ENCODE peak calls at places on chromosome 17, in five cellular contexts. U is K562, E is A549, W is HepG2, P is H1. G is an unnamed sample.

GRCh38 chr17:12618557-12618956 is 47.1 kb upstream of the MYOCD start:
- DNase-seq in W (no peak), E (no peak), U (no peak), P (no peak), G (no peak)

GRCh38 chr17:82528484-82529265 is 9.1 kb downstream of the FOXK2 start:
- DNase-seq in P (no peak), W (no peak), E (peak; percentile 85), U (no peak), G (peak; percentile 73)

GRCh38 chr17:21303441-21304065 is 19.0 kb downstream of the MAP2K3 start:
- DNase-seq in W (no peak), U (no peak), E (no peak), P (no peak), G (peak; percentile 2)

GRCh38 chr17:74340470-74341023 is 14.5 kb downstream of the KIF19 start:
- DNase-seq in U (no peak), W (peak; percentile 56), E (no peak), P (no peak), G (no peak)

GRCh38 chr17:41739661-41740352 is 5.4 kb upstream of the HAP1 start:
- DNase-seq in W (peak; percentile 66), E (peak; percentile 73), P (no peak), U (no peak), G (no peak)

GRCh38 chr17:60640503-60640902 is 37.1 kb upstream of the BCAS3 start:
- DNase-seq in P (no peak), E (peak; percentile 49), U (no peak), W (peak; percentile 50), G (peak; percentile 22)

GRCh38 chr17:63250830-63251229 is 195.3 kb downstream of the CYB561 start:
- DNase-seq in E (no peak), W (no peak), U (no peak), P (no peak), G (no peak)

GRCh38 chr17:44170499-44171201 is at the start of gene ASB16:
- DNase-seq in P (no peak), E (no peak), W (no peak), U (no peak), G (no peak)

GRCh38 chr17:19724501-19725420 is 8.4 kb upstream of the SLC47A2 start:
- DNase-seq in W (no peak), E (no peak), U (no peak), P (no peak), G (peak; percentile 44)

GRCh38 chr17:65914784-65915342 is 277.1 kb downstream of the CEP112 start:
- DNase-seq in W (no peak), P (no peak), E (no peak), U (no peak), G (peak; percentile 29)

GRCh38 chr17:74297941-74298340 is 23.9 kb downstream of the DNAI2 start:
- DNase-seq in U (no peak), E (no peak), P (no peak), W (no peak), G (no peak)

GRCh38 chr17:47276444-47276843 is 22.8 kb downstream of the ITGB3 start:
- DNase-seq in U (no peak), E (no peak), W (no peak), P (no peak), G (no peak)

GRCh38 chr17:80101946-80102706 is 745 bp downstream of the GAA start:
- DNase-seq in P (no peak), W (peak; percentile 30), U (no peak), E (no peak), G (peak; percentile 35)

GRCh38 chr17:55576237-55576998 is 65.2 kb upstream of the SMIM36 start:
- DNase-seq in U (no peak), E (peak; percentile 71), W (peak; percentile 28), P (no peak), G (peak; percentile 53)

GRCh38 chr17:50051606-50052005 is 4.3 kb upstream of the ITGA3 start:
- DNase-seq in W (no peak), U (no peak), E (no peak), P (no peak), G (no peak)

GRCh38 chr17:80277751-80278671 is 17.4 kb downstream of the RNF213 start:
- DNase-seq in U (no peak), E (no peak), W (no peak), P (no peak), G (no peak)

GRCh38 chr17:63834431-63835166 is 7.1 kb upstream of the FTSJ3 start:
- DNase-seq in U (peak; percentile 59), E (peak; percentile 95), P (peak; percentile 54), W (peak; percentile 81), G (peak; percentile 83)

GRCh38 chr17:39599665-39600468 is 7.9 kb downstream of the NEUROD2 start:
- DNase-seq in E (no peak), P (no peak), W (no peak), U (no peak), G (no peak)

GRCh38 chr17:27247071-27247957 is 46.6 kb upstream of the WSB1 start:
- DNase-seq in W (peak; percentile 89), P (no peak), E (peak; percentile 95), U (no peak), G (peak; percentile 96)

GRCh38 chr17:37239690-37240344 is 136.0 kb upstream of the C17orf78 start:
- DNase-seq in W (peak; percentile 8), E (peak; percentile 21), U (no peak), P (no peak), G (peak; percentile 62)

GRCh38 chr17:66420961-66421371 is 118.6 kb downstream of the PRKCA start:
- DNase-seq in P (no peak), W (peak; percentile 55), E (peak; percentile 29), U (no peak), G (no peak)

GRCh38 chr17:39092672-39093250 is 58.7 kb downstream of the PLXDC1 start:
- DNase-seq in E (no peak), P (no peak), W (no peak), U (no peak), G (no peak)

GRCh38 chr17:82845163-82845807 is 5.5 kb upstream of the ZNF750 start:
- DNase-seq in W (no peak), U (no peak), P (no peak), E (no peak), G (peak; percentile 95)

DNA sequence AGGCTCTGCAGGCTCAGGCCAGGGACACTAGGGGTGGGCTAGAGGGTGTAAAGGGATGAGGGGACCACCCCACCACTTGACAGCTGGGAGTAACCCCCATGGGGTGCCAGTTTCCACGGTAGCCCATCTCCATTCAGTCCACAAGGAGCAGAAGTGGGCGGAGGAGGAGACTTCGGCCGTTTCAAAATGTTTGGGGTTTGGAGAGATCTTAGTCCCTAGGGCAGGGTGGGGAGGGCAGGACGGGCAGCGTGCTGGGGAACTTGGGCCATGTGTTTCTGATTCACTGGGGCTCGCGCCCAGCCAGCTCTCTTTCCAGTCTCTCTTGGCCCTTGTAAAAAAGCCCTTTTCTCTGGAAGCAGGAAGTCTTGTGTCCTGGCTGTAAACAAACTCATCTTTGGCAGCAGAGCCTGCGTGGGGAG is 8.3 kb downstream of the CYGB start:
- DNase-seq in W (no peak), E (no peak), U (no peak), P (no peak), G (peak; percentile 40)
- TF ChIP-seq JUN in W (no peak), E (no peak), U (no peak), P (no peak), G (no peak)

GRCh38 chr17:56577810-56578209 is 15.7 kb upstream of the NOG start:
- DNase-seq in U (no peak), E (no peak), W (no peak), P (no peak), G (no peak)

GRCh38 chr17:56583772-56584171 is 9.7 kb upstream of the NOG start:
- DNase-seq in E (no peak), W (no peak), U (no peak), P (no peak), G (no peak)

GRCh38 chr17:56587298-56587697 is 6.2 kb upstream of the NOG start:
- DNase-seq in U (no peak), P (no peak), W (no peak), E (no peak), G (no peak)

GRCh38 chr17:56577190-56577589 is 16.3 kb upstream of the NOG start:
- DNase-seq in E (no peak), W (no peak), P (no peak), U (no peak), G (no peak)

DNA sequence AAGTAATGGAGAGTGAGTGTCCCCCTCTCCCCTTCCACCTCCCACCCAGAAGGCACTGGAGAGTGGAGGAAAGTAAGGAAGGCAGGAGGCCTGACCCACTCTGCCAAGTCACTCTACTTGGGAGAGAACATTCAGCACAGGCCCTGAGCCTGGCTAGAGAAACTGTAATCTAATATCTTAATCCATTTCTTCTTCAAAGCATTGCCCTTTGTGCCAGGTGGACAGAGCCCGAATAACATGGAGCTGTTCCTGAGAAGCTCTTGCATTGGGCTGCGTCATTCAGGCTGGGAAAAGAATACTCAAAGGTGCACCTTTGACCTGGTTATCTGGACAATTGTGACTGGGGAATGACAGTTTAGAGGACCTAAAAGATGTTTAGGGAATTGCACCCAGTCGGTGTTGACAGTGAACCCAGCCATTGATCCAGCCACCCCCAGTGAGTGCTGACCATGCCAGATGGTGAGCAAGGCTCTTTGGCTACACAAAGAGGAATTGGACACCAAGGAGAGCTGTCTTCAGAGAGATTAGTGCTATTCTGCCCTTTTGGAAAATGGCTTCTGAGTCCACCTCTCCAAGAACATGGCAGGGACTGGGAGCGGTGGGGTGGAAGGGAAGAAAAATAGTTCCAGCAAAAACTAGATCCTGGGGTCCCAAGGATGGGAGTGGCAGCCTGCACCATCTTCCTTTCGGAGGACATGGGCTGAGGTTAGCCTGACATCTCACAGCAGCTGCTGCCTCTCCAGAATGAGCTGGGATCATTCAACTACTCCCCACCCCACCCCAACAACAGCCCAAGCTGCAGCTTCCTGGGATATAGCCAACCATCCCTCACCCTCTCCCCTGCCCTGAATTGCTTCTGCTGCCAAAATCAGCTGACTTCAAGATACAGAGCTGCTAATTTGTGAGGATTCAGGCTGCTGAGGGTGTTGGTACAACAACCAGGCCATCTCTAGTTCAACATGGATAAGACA is 11.6 kb upstream of the NOG start:
- DNase-seq in U (no peak), P (no peak), W (no peak), E (no peak), G (no peak)
- H3K9me3 ChIP-seq in U (no peaks in the 10 kb centered on the region), P (no peaks in the 10 kb centered on the region), W (no peaks in the 10 kb centered on the region), E (no peaks in the 10 kb centered on the region), G (no peaks in the 10 kb centered on the region)

DNA sequence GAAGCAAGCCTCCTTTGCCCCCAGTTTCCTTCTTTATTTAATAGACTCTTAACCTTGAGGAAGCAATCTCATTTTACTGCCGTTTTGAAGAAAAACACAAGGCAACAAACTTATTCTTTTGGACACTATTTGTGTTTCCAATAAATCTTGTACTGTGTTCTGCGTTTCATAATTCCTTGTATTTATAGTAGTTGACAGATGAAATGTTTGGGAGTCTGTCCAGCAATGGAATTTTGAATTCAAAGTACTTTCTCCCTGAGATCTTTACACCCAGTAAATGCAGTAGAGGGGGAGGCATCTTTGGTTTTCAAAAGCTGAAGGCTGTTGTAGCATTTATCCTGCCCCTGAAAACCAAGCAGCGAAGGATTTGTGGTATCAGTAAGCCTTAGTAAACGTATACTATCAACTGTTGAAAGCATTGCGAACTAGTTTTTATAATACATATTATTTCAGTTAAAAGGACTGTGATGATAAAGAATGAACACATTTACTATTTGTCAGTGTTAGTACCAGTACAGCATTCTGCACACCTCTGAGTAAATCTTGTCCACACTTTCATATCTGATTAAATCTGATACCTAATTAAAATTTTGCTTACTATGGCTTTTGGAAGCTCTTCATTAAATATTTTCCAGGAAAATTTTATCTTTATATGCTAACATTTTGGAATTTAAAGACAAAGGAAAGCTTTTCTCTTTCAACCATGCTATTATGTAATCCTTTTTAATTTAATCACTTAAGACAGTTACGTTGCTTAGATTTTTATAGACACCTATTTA is 83.1 kb downstream of the TNRC6C start:
- DNase-seq in W (no peak), E (no peak), P (no peak), U (no peak), G (no peak)
- TF ChIP-seq JUN in W (no peak), E (no peak), P (no peak), U (no peak), G (no peak)

GRCh38 chr17:4028436-4028835 is 64.2 kb upstream of the ATP2A3 start:
- DNase-seq in W (no peak), U (no peak), E (no peak), P (no peak), G (no peak)
- H3K9me3 ChIP-seq in W (peaks cover 15% of the 10 kb centered on the region), U (peaks cover 11% of the 10 kb centered on the region), E (peaks cover 70% of the 10 kb centered on the region), P (peaks cover 13% of the 10 kb centered on the region), G (peaks cover 9% of the 10 kb centered on the region)

GRCh38 chr17:45425125-45425983 is 7.3 kb downstream of the ARHGAP27 start:
- DNase-seq in W (peak; percentile 99), U (peak; percentile 74), E (peak; percentile 97), P (peak; percentile 86), G (no peak)
- TF ChIP-seq JUN in W (no peak), U (peak; percentile 40), E (peak; percentile 26), P (no peak), G (no peak)

G was measured in endothelial cell of umbilical vein.